ENCODE peak calls at places on chromosomes 13 and 19, in ten cellular contexts. G is cardiac muscle cell; Q is stimulated activated CD8-positive, alpha-beta memory T cell treated with anti-CD3 and anti-CD28 coated beads, Interleukin-15, amount 100 ng/mL, for 1 hour; L is stimulated activated naive B cell treated with anti-CD40 and anti-IgM and Interleukin-4, amounts not matched to agents 10 μg/mL and 1 μg/mL and 100 μg/mL, for 72 hours; W is endothelial cell; J is astrocyte of the hippocampus; T is heart left ventricle; N is mammary epithelial cell; M is activated CD4-positive, alpha-beta T cell treated with anti-CD3 and anti-CD28 coated beads, Interleukin-2, amount 50 U/mL, for 24 hours; B is left lobe of liver. P is an unnamed sample.

GRCh38 chr13:99380921-99381645 is 73.9 kb upstream of the GPR183 start:
- DNase-seq in G (no peak), Q (no peak), L (no peak), W (no peak), J (no peak), T (no peak), N (no peak), M (peak), B (no peak), P (peak)

GRCh38 chr13:45055198-45055901 is 65.0 kb upstream of the GTF2F2 start:
- DNase-seq in G (peak), Q (no peak), L (no peak), W (no peak), J (peak), T (no peak), N (peak), M (no peak), B (no peak), P (peak)

GRCh38 chr19:7292950-7293794 is 1.0 kb downstream of the INSR start:
- DNase-seq in G (peak), Q (no peak), L (peak), W (peak), J (peak), T (peak), N (no peak), M (no peak), B (peak), P (no peak)

GRCh38 chr13:63184693-63185092 is 1769.0 kb upstream of the PCDH20 start:
- DNase-seq in G (peak), Q (no peak), L (no peak), W (no peak), J (peak), T (no peak), N (no peak), M (no peak), B (no peak), P (peak)

GRCh38 chr13:75373988-75374387 is 108.0 kb downstream of the TBC1D4 start:
- DNase-seq in G (no peak), Q (no peak), L (no peak), W (no peak), J (no peak), T (no peak), N (no peak), M (no peak), B (no peak), P (no peak)

GRCh38 chr19:2087621-2088100 is 8.5 kb downstream of the MOB3A start:
- DNase-seq in G (no peak), Q (no peak), L (peak), W (no peak), J (no peak), T (no peak), N (no peak), M (no peak), B (no peak), P (no peak)

GRCh38 chr13:20035130-20035529 is 76.6 kb downstream of the ZMYM2 start:
- DNase-seq in G (peak), Q (no peak), L (no peak), W (no peak), J (no peak), T (no peak), N (no peak), M (no peak), B (no peak), P (peak)

GRCh38 chr19:6084821-6085220 is 25.5 kb downstream of the RFX2 start:
- DNase-seq in G (no peak), Q (no peak), L (no peak), W (no peak), J (no peak), T (no peak), N (no peak), M (no peak), B (no peak), P (no peak)

GRCh38 chr13:40072663-40073120 is 417.2 kb downstream of the COG6 start:
- DNase-seq in G (no peak), Q (no peak), L (no peak), W (no peak), J (no peak), T (no peak), N (no peak), M (no peak), B (peak), P (no peak)

GRCh38 chr13:35979378-35979911 is 151.7 kb downstream of the DCLK1 start:
- DNase-seq in G (peak), Q (no peak), L (no peak), W (no peak), J (peak), T (peak), N (peak), M (no peak), B (no peak), P (peak)

GRCh38 chr19:11265785-11266236 is 3.5 kb upstream of the DOCK6 start:
- DNase-seq in G (no peak), Q (no peak), L (no peak), W (no peak), J (no peak), T (no peak), N (peak), M (no peak), B (peak), P (peak)

GRCh38 chr19:55592391-55593090 is 6.8 kb downstream of the FIZ1 start:
- DNase-seq in G (no peak), Q (no peak), L (no peak), W (no peak), J (no peak), T (no peak), N (no peak), M (no peak), B (no peak), P (no peak)

GRCh38 chr19:35124098-35125060 is 8.8 kb downstream of the FXYD3 start:
- DNase-seq in G (peak), Q (peak), L (peak), W (peak), J (peak), T (peak), N (peak), M (peak), B (peak), P (peak)

GRCh38 chr13:79541426-79542049 is 60.6 kb downstream of the NDFIP2 start:
- DNase-seq in G (peak), Q (no peak), L (no peak), W (peak), J (peak), T (no peak), N (peak), M (no peak), B (no peak), P (peak)

GRCh38 chr19:34904846-34905527 is 21.7 kb upstream of the ZNF30 start:
- DNase-seq in G (no peak), Q (no peak), L (no peak), W (peak), J (peak), T (no peak), N (peak), M (no peak), B (no peak), P (no peak)

GRCh38 chr19:7250951-7251350 is 43.3 kb downstream of the INSR start:
- DNase-seq in G (no peak), Q (no peak), L (no peak), W (no peak), J (no peak), T (no peak), N (no peak), M (no peak), B (no peak), P (no peak)

GRCh38 chr19:3387645-3388589 is 21.5 kb downstream of the NFIC start:
- DNase-seq in G (peak), Q (no peak), L (no peak), W (no peak), J (peak), T (peak), N (peak), M (no peak), B (peak), P (peak)

P was measured in kidney tubule cell.